ENCODE peak calls at places on chromosome 12, in five cellular contexts. A is mesenchymal stem cell, C is mesendoderm, U is IMR-90, O is H9. S is an unnamed sample.

GRCh38 chr12:51972849-51973273 is 21.4 kb downstream of the ACVR1B start:
- DNase-seq in A (peak; percentile 91), O (no peak), U (peak; percentile 73), C (peak; percentile 81), S (no peak)

GRCh38 chr12:66500094-66500493 is 178.8 kb downstream of the GRIP1 start:
- DNase-seq in U (no peak), C (no peak), O (no peak), A (no peak), S (no peak)

GRCh38 chr12:12717586-12718381 is 616 bp downstream of the CDKN1B start:
- DNase-seq in U (no peak), A (peak; percentile 41), C (peak; percentile 55), O (peak; percentile 53), S (no peak)

GRCh38 chr12:93638095-93638494 is 39.1 kb upstream of the CRADD start:
- DNase-seq in O (no peak), A (peak; percentile 42), C (no peak), U (peak; percentile 39), S (no peak)

GRCh38 chr12:109731806-109732205 is 18.2 kb downstream of the FAM222A start:
- DNase-seq in O (no peak), U (no peak), A (no peak), C (no peak), S (no peak)

GRCh38 chr12:66453111-66453510 is 150.8 kb downstream of the HELB start:
- DNase-seq in A (no peak), O (no peak), U (no peak), C (no peak), S (no peak)

GRCh38 chr12:131494741-131495524 is 216.0 kb upstream of the SFSWAP start:
- DNase-seq in C (no peak), U (no peak), A (no peak), O (peak; percentile 20), S (no peak)

GRCh38 chr12:66740257-66740656 is 61.4 kb upstream of the GRIP1 start:
- DNase-seq in A (no peak), U (no peak), C (no peak), O (no peak), S (no peak)

GRCh38 chr12:45458238-45458637 is 242.3 kb downstream of the ANO6 start:
- DNase-seq in C (no peak), O (no peak), A (no peak), U (no peak), S (no peak)

GRCh38 chr12:12872934-12873275 is 18.5 kb upstream of the GPRC5A start:
- DNase-seq in C (no peak), O (no peak), A (peak; percentile 54), U (peak; percentile 83), S (no peak)

GRCh38 chr12:108332791-108333382 is 6.2 kb downstream of the CMKLR1 start:
- DNase-seq in U (no peak), C (peak; percentile 19), O (no peak), A (no peak), S (no peak)

GRCh38 chr12:109057376-109057775 is 5.0 kb downstream of the USP30 start:
- DNase-seq in O (no peak), C (no peak), A (no peak), U (no peak), S (no peak)

GRCh38 chr12:93378373-93379310 is 917 bp downstream of the NUDT4 start:
- DNase-seq in U (peak; percentile 72), C (peak; percentile 75), O (peak; percentile 49), A (peak; percentile 91), S (peak; percentile 30)

GRCh38 chr12:103503546-103504480 is 8.0 kb upstream of the C12orf42 start:
- DNase-seq in U (no peak), A (no peak), C (peak; percentile 55), O (peak; percentile 73), S (peak; percentile 29)

GRCh38 chr12:49349266-49349665 is 2.6 kb downstream of the DNAJC22 start:
- DNase-seq in U (no peak), C (no peak), O (no peak), A (no peak), S (no peak)

GRCh38 chr12:38544357-38545066 is 227.9 kb downstream of the ALG10B start:
- DNase-seq in U (no peak), O (peak; percentile 59), C (peak; percentile 70), A (no peak), S (peak; percentile 12)

GRCh38 chr12:96140110-96140509 is 54.1 kb upstream of the ELK3 start:
- DNase-seq in O (no peak), C (no peak), U (peak; percentile 59), A (peak; percentile 64), S (no peak)

GRCh38 chr12:8781326-8781725 is 41.1 kb upstream of the A2ML1 start:
- DNase-seq in A (no peak), O (peak; percentile 15), U (no peak), C (no peak), S (no peak)

GRCh38 chr12:48890657-48891418 is 25.2 kb upstream of the RND1 start:
- DNase-seq in C (peak; percentile 90), A (peak; percentile 77), U (peak; percentile 62), O (peak; percentile 95), S (peak; percentile 79)

GRCh38 chr12:55738113-55739024 is 4.6 kb upstream of the GDF11 start:
- DNase-seq in A (peak; percentile 91), C (peak; percentile 98), O (peak; percentile 97), U (peak; percentile 82), S (peak; percentile 88)

GRCh38 chr12:66776974-66777373 is 98.1 kb upstream of the GRIP1 start:
- DNase-seq in C (no peak), O (no peak), U (no peak), A (no peak), S (no peak)

GRCh38 chr12:124501827-124502226 is 65.6 kb downstream of the NCOR2 start:
- DNase-seq in O (no peak), A (no peak), C (no peak), U (no peak), S (no peak)

GRCh38 chr12:51926718-51927117 is 19.4 kb downstream of the ACVRL1 start:
- DNase-seq in U (peak; percentile 42), O (peak; percentile 74), C (peak; percentile 77), A (peak; percentile 43), S (no peak)

GRCh38 chr12:101173197-101173749 is 36.8 kb downstream of the SLC5A8 start:
- DNase-seq in O (no peak), U (no peak), A (no peak), C (no peak), S (no peak)

GRCh38 chr12:53696285-53696654 is 20.4 kb upstream of the ATP5MC2 start:
- DNase-seq in U (peak; percentile 85), C (peak; percentile 98), A (peak; percentile 87), O (peak; percentile 95), S (peak; percentile 84)

GRCh38 chr12:81758421-81759214 is 532 bp downstream of the PPFIA2 start:
- DNase-seq in O (peak; percentile 69), C (peak; percentile 55), U (no peak), A (peak; percentile 22), S (peak; percentile 26)

GRCh38 chr12:111685322-111685810 is 390 bp downstream of the BRAP start:
- DNase-seq in C (peak; percentile 68), A (no peak), O (no peak), U (no peak), S (no peak)

GRCh38 chr12:31234955-31235867 is 90.7 kb downstream of the SINHCAF start:
- DNase-seq in C (peak; percentile 74), A (peak; percentile 64), U (peak; percentile 31), O (peak; percentile 80), S (peak; percentile 44)

GRCh38 chr12:132444957-132445883 is 44.7 kb upstream of the FBRSL1 start:
- DNase-seq in A (no peak), C (no peak), U (no peak), O (peak; percentile 62), S (no peak)

GRCh38 chr12:5260591-5261086 is 171.3 kb upstream of the NTF3 start:
- DNase-seq in U (no peak), A (no peak), O (no peak), C (no peak), S (no peak)

GRCh38 chr12:29709641-29710040 is 74.1 kb downstream of the TMTC1 start:
- DNase-seq in O (no peak), C (no peak), A (no peak), U (no peak), S (no peak)

GRCh38 chr12:101087903-101088302 is 122.1 kb downstream of the SLC5A8 start:
- DNase-seq in A (no peak), U (no peak), O (no peak), C (no peak), S (no peak)

GRCh38 chr12:10607885-10608458 is 5.4 kb downstream of the MAGOHB start:
- DNase-seq in A (peak; percentile 38), C (peak; percentile 30), O (no peak), U (peak; percentile 15), S (no peak)

GRCh38 chr12:106282457-106283097 is 20.0 kb upstream of the TCP11L2 start:
- DNase-seq in A (peak; percentile 41), C (peak; percentile 71), O (peak; percentile 76), U (peak; percentile 55), S (peak; percentile 35)

GRCh38 chr12:126747530-126748149 is 1519.3 kb upstream of the TMEM132C start:
- DNase-seq in U (no peak), O (peak; percentile 76), C (peak; percentile 54), A (no peak), S (no peak)

DNA sequence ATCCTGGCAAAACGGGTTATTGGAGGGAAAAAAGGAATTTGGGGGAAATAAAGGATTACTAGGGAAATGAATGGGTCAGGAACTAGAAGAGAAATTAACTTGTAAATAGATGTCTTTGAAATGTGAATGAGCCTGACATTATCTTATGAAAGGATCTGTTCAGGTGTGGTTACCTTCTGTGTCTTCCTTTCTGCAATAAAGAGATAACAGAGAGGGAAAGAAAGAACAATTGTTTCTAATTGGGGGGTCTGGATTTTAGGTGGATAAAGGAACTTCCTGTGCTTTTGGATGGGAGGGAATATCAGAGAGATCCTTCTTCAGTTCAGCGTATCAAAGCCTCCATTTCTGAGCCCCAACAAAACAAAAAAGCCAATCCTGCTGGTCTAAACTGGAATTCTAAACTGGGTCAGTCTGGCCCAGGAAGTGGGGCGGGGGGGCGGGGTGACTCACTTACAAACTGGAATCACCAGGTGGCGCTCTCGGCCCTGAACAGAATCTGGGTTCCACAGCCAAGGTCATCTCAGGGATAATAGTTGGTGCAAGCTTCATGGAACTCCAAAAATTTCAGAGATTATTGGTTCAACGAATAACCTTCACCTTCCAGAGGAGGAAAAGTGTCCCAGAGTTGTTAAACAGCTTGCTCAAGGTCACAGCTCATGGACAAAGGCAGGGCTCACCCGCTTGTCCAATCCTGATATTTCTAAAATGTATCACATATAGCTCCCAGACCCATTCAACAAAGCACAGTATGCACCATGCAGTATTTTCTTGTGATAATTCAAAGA is 15.2 kb upstream of the PEBP1 start:
- DNase-seq in U (peak; percentile 61), C (peak; percentile 89), A (peak; percentile 71), O (peak; percentile 95), S (peak; percentile 36)
- H2BK120ac ChIP-seq in U (no peak overlapping the region), C (no peak overlapping the region), A (peak overlapping the region; percentile 34), O (peak overlapping the region; percentile 80), S (no peak overlapping the region)

GRCh38 chr12:113069149-113069548 is 12.6 kb downstream of the DTX1 start:
- DNase-seq in A (no peak), U (no peak), C (no peak), O (peak; percentile 36), S (no peak)
- H3K18ac ChIP-seq in A (no peak overlapping the region), U (no peak overlapping the region), C (no peak overlapping the region), O (no peak overlapping the region), S (no peak overlapping the region)

DNA sequence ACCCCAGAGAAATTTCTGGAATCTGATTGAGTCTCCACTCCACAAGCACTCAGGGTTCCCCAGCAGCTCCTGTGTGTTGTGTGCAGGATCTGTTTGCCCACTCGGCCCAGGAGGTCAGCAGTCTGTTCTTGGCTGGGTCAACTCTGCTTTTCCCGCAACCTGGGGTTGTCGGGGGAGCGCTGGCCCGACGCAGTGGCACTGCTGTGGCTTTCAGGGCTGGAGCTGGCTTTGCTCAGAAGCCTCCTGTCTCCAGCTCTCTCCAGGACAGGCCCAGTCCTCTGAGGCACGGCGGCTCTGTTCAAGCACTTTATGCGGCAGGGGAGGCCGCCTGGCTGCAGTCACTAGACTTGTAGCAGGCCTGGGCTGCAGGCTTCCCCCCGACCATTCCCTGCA is 23.7 kb downstream of the P2RX4 start:
- DNase-seq in C (no peak), U (no peak), O (peak; percentile 46), A (no peak), S (no peak)
- H2BK120ac ChIP-seq in C (no peak overlapping the region), U (no peak overlapping the region), O (no peak overlapping the region), A (no peak overlapping the region), S (no peak overlapping the region)

GRCh38 chr12:113468365-113469223 is 3.1 kb downstream of the LHX5 start:
- DNase-seq in U (no peak), A (no peak), C (no peak), O (peak; percentile 78), S (peak; percentile 30)
- H3K18ac ChIP-seq in U (no peak overlapping the region), A (no peak overlapping the region), C (no peak overlapping the region), O (no peak overlapping the region), S (peak overlapping the region; percentile 95)